ENCODE peak calls at places on chromosome X, in four cellular contexts. L is CD4-positive, alpha-beta T cell; T is psoas muscle; W is CD8-positive, alpha-beta T cell. A is an unnamed sample.

GRCh38 chrX:106007815-106008214 is 30.7 kb downstream of the SERPINA7 start:
- DNase-seq in W (no peak), T (no peak), L (no peak), A (no peak)

GRCh38 chrX:127317159-127317558 is 497.6 kb downstream of the PRR32 start:
- DNase-seq in L (no peak), T (no peak), W (no peak), A (no peak)

GRCh38 chrX:20620301-20620700 is 353.6 kb upstream of the RPS6KA3 start:
- DNase-seq in T (no peak), L (no peak), W (no peak), A (no peak)

GRCh38 chrX:10006770-10007169 is 39.6 kb downstream of the CLDN34 start:
- DNase-seq in L (no peak), W (no peak), T (no peak), A (no peak)

GRCh38 chrX:106436695-106437094 is 175.1 kb upstream of the RADX start:
- DNase-seq in L (no peak), T (no peak), W (no peak), A (no peak)

GRCh38 chrX:150363561-150364346 is 637 bp downstream of the MAMLD1 start:
- DNase-seq in W (no peak), L (no peak), T (peak; percentile 63), A (no peak)

GRCh38 chrX:10972731-10973130 is 138.4 kb upstream of the HCCS start:
- DNase-seq in W (no peak), L (no peak), T (no peak), A (no peak)

GRCh38 chrX:21974011-21974385 is 33.5 kb downstream of the SMS start:
- DNase-seq in W (no peak), T (no peak), L (no peak), A (no peak)

GRCh38 chrX:54978448-54978847 is 15.5 kb downstream of the PFKFB1 start:
- DNase-seq in T (no peak), W (no peak), L (no peak), A (no peak)

GRCh38 chrX:65894138-65894537 is 145.7 kb downstream of the VSIG4 start:
- DNase-seq in L (no peak), T (no peak), W (peak; percentile 20), A (no peak)

GRCh38 chrX:46326161-46326560 is 219.1 kb downstream of the ZNF674 start:
- DNase-seq in L (no peak), T (no peak), W (no peak), A (no peak)

GRCh38 chrX:77009691-77010090 is 437.5 kb upstream of the FGF16 start:
- DNase-seq in W (no peak), L (no peak), T (no peak), A (no peak)

GRCh38 chrX:37315511-37316248 is 33.5 kb upstream of the PRRG1 start:
- DNase-seq in T (no peak), W (no peak), L (no peak), A (no peak)

GRCh38 chrX:77431227-77431626 is 16.0 kb upstream of the FGF16 start:
- DNase-seq in T (no peak), W (no peak), L (no peak), A (peak; percentile 60)

GRCh38 chrX:155611302-155611701 is 1.4 kb downstream of the TMLHE start:
- DNase-seq in W (no peak), T (no peak), L (no peak), A (no peak)

GRCh38 chrX:68717663-68718442 is 70.4 kb downstream of the STARD8 start:
- DNase-seq in T (peak; percentile 28), W (no peak), L (no peak), A (no peak)

GRCh38 chrX:34126011-34126410 is 6.1 kb downstream of the FAM47A start:
- DNase-seq in T (peak; percentile 43), W (no peak), L (no peak), A (no peak)

GRCh38 chrX:154908821-154909220 is 22.7 kb downstream of the F8A1 start:
- DNase-seq in T (no peak), W (no peak), L (no peak), A (no peak)

GRCh38 chrX:75115707-75116413 is 40.2 kb downstream of the ABCB7 start:
- DNase-seq in T (no peak), W (no peak), L (no peak), A (no peak)

GRCh38 chrX:73683236-73683859 is 120.4 kb downstream of the CHIC1 start:
- DNase-seq in T (no peak), L (no peak), W (no peak), A (no peak)

GRCh38 chrX:318068-318738 is 393 bp downstream of the GTPBP6 start:
- DNase-seq in W (peak; percentile 94), T (peak; percentile 99), L (peak; percentile 100), A (peak; percentile 99)

GRCh38 chrX:85851418-85851817 is 195.9 kb downstream of the CHM start:
- DNase-seq in L (no peak), T (no peak), W (no peak), A (no peak)

GRCh38 chrX:67612231-67612630 is 68.4 kb downstream of the AR start:
- DNase-seq in W (no peak), L (no peak), T (no peak), A (no peak)

GRCh38 chrX:1442724-1443367 is 9.9 kb downstream of the ASMTL start:
- DNase-seq in L (no peak), T (no peak), W (no peak), A (no peak)

GRCh38 chrX:104913348-104913747 is 307.1 kb downstream of the TEX13A start:
- DNase-seq in L (no peak), W (no peak), T (no peak), A (no peak)

GRCh38 chrX:41086627-41086932 is 1.3 kb downstream of the USP9X start:
- DNase-seq in L (no peak), W (no peak), T (no peak), A (no peak)

GRCh38 chrX:86237482-86237881 is 89.2 kb downstream of the DACH2 start:
- DNase-seq in L (no peak), T (no peak), W (no peak), A (no peak)

GRCh38 chrX:49282647-49283011 is 13.0 kb downstream of the PPP1R3F start:
- DNase-seq in L (no peak), T (no peak), W (no peak), A (no peak)

GRCh38 chrX:132594129-132594528 is 105.3 kb upstream of the MBNL3 start:
- DNase-seq in L (no peak), W (no peak), T (no peak), A (no peak)

GRCh38 chrX:153455571-153455970 is 9.7 kb upstream of the TREX2 start:
- DNase-seq in T (peak; percentile 27), L (no peak), W (no peak), A (no peak)

GRCh38 chrX:83845397-83845796 is 15.5 kb upstream of the CYLC1 start:
- DNase-seq in T (no peak), L (no peak), W (no peak), A (no peak)

GRCh38 chrX:29992083-29992482 is 223.3 kb upstream of the MAGEB2 start:
- DNase-seq in L (no peak), W (no peak), T (no peak), A (no peak)

GRCh38 chrX:25202827-25203226 is 187.1 kb upstream of the ARX start:
- DNase-seq in T (no peak), W (no peak), L (no peak), A (no peak)

GRCh38 chrX:68718443-68718820 is 71.0 kb downstream of the STARD8 start:
- DNase-seq in W (no peak), T (peak; percentile 18), L (no peak), A (no peak)

DNA sequence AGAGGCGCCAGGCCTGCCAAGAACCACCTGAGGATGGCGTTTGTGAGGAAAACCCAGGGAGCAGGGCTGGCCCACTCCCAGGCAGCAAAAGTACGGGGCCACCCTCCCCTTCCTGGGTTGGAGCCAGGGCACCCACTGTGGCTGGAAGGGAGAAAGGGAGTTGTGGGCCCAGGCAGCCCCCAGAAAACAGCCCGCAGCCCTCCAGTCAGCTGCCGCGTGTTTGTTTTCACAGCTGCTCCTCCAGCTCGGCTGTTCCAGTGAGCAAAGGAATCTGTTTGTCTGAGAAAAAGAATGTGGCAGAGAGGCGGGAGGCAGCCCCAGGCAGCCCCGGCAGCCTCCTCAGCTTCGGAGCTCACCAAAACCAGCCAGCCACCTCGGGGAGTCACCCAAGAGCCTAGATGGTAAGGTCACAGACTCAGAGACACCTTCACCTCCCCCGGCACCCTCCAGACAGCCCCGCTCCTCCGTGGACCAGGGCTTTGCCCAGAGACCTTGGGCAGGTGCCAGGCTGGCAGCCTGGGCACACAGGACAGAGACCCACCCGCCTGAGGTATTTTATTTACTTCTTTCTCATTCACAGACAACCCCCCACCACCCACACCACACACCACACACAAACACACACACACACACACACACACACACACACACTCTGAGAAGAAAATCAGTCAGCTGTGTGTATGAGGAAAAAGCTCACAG is 338.1 kb downstream of the BCOR start:
- DNase-seq in W (no peak), T (no peak), L (no peak), A (no peak)
- H3K27ac ChIP-seq in W (no peak overlapping the region), T (peak overlapping the region; percentile 36), L (no peak overlapping the region), A (peak overlapping the region; percentile 74)

DNA sequence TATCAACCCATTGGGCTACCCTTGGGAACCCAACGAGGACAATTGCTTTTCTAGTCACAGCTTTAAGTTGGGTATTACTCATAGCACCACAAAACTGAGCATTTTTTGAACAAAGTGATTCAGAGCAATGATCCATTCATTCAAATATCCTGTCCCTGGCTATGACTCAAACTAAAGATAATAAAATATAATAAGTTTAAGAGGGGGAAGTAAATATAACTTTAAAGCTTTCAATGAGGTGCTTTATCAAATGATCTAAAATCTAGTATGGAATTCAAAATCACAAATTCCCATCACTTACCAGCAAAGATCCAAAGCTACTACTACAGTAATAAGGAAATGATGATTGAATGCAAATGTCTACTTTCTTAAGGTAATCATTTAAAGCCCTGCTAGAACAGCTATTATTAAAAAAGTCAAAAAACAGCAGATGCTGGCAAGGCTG is 39.8 kb upstream of the S100G start:
- DNase-seq in L (no peak), W (no peak), T (no peak), A (no peak)
- H3K27ac ChIP-seq in L (no peak overlapping the region), W (no peak overlapping the region), T (no peak overlapping the region), A (no peak overlapping the region)

DNA sequence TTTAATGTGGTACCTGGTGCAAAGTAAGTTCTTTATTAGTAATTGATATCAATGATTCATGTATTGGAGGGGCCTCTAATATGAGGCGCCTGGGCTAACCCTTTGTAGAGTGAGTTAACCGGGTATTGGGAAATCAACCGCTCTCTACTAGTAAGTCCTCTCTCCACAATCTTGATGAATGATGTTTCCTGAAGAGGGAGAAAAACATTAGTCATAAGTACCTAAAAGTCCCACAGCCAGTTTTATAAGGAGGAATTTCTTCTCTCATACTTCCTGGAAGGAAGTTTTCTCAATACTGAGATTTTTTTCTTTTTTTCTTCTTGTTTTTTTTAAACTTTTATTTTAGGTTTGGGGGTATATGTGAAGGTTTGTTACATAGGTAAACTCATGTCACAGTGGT is 62.3 kb downstream of the AGTR2 start:
- DNase-seq in T (no peak), L (no peak), W (no peak), A (no peak)
- H3K27ac ChIP-seq in T (no peak overlapping the region), L (no peak overlapping the region), W (no peak overlapping the region), A (no peak overlapping the region)

DNA sequence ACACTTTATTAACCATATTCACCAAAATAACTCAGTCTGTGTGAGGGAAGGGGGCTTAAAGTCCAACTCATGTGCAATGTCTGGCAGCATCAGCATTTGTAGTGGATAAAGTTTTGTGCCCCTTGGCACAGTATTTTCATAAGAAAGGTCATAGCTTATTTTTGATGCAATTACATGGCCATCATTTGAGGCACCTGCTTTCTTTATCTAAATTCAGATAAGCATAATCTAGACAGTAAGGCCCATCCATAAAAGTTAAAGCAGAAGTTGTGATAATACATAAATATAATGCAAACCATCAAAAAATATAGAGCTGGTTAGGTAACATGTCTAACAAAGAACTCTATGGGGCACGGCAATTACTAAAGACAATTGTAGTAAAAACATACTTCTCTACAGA is 763.7 kb downstream of the DMD start:
- DNase-seq in W (no peak), T (no peak), L (no peak), A (no peak)
- H3K27ac ChIP-seq in W (no peak overlapping the region), T (no peak overlapping the region), L (no peak overlapping the region), A (no peak overlapping the region)

A was measured in right atrium auricular region.